ENCODE peak calls at places on chromosomes 3 and 15, in four cellular contexts. G is HepG2, K is K562, N is GM12878. B is an unnamed sample.

GRCh38 chr3:114624047-114624445 is 330.2 kb downstream of the TIGIT start:
- DNase-seq in G (peak), K (no peak), N (no peak), B (no peak)

GRCh38 chr3:186239321-186239720 is 122.7 kb downstream of the DGKG start:
- DNase-seq in G (no peak), K (no peak), N (no peak), B (no peak)

GRCh38 chr3:141370065-141370533 is 1.8 kb downstream of the ZBTB38 start:
- DNase-seq in G (peak), K (peak), N (peak), B (peak)

GRCh38 chr3:193869221-193870201 is 266.4 kb upstream of the HES1 start:
- DNase-seq in G (no peak), K (peak), N (no peak), B (no peak)

GRCh38 chr3:33211444-33211843 is 7.2 kb downstream of the SUSD5 start:
- DNase-seq in G (no peak), K (no peak), N (no peak), B (no peak)

GRCh38 chr3:89690649-89691048 is 583.2 kb downstream of the EPHA3 start:
- DNase-seq in G (no peak), K (no peak), N (no peak), B (no peak)

GRCh38 chr15:66679657-66680108 is 22.4 kb upstream of the SMAD6 start:
- DNase-seq in G (peak), K (peak), N (no peak), B (peak)

GRCh38 chr3:34268032-34268760 is 469.8 kb downstream of the PDCD6IP start:
- DNase-seq in G (no peak), K (peak), N (no peak), B (no peak)

GRCh38 chr15:38041576-38041975 is 107.1 kb downstream of the TMCO5A start:
- DNase-seq in G (no peak), K (no peak), N (no peak), B (no peak)

GRCh38 chr3:14416453-14416852 is 14.0 kb downstream of the SLC6A6 start:
- DNase-seq in G (no peak), K (no peak), N (no peak), B (no peak)

GRCh38 chr15:74626336-74626735 is 10.7 kb downstream of the CLK3 start:
- DNase-seq in G (no peak), K (no peak), N (no peak), B (no peak)

DNA sequence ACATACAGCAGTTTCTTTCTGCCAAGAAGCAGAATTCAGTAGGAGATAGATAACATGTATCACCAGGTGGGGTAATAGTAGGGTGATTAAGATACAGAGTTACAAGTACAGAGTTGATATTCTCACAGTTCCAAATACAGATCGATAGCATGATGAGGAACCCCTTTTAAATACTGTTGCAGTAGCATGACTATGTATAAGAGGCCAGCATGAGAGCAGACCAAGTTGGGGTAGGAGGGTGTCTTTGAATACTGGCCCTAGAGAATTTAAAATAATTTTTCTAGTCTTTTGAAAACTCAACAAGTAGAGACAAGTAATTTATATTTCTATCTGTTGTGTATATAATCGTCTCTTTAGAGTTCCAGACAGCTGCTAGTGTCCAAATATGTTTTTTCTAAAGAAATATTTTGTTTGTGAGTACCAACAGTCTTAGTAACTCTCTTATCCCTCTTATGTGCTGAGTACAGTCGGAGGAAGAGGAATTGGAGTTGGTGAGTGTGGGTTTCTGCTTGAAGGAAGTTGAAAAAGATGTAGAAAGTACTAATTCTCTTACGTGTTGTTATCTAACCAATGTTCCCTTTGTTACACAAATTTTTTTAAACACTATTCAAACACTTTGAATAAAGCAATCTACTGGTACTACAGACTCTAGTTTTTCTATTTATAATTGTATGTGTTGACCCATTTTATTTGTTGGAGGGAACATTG is 30.2 kb downstream of the LYSMD4 start:
- DNase-seq in G (no peak), K (no peak), N (no peak), B (no peak)
- TF ChIP-seq FOXK2 in G (no peak), K (no peak), N (no peak), B (no peak)

DNA sequence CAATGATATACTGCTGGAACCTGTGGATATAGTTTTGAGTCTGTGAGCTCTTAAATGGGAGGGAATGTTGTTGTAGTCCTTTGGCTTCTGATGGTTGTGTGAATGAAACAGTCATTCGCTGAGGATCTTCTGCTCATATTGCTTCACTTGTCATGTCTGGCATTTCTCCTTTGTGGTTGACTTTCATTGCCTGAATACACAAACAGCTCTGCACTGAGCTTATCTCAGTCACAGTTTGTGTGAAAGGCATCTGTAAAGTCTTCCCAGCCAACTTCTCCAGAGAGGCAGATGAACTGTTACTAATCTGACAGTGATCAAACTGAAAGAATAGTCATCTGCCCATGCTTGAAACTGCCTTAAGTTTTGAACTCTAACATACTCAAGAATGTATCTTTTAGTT is 59.8 kb downstream of the TMED3 start:
- DNase-seq in G (no peak), K (no peak), N (no peak), B (no peak)
- TF ChIP-seq FOXK2 in G (no peak), K (no peak), N (no peak), B (no peak)

GRCh38 chr15:90550919-90551318 is 21.2 kb downstream of the CRTC3 start:
- DNase-seq in G (no peak), K (no peak), N (no peak), B (no peak)
- TF ChIP-seq FOXK2 in G (no peak), K (no peak), N (no peak), B (no peak)

GRCh38 chr15:63186065-63186464 is 3.3 kb upstream of the RAB8B start:
- DNase-seq in G (peak), K (no peak), N (no peak), B (no peak)
- TF ChIP-seq FOXK2 in G (no peak), K (no peak), N (no peak), B (no peak)

DNA sequence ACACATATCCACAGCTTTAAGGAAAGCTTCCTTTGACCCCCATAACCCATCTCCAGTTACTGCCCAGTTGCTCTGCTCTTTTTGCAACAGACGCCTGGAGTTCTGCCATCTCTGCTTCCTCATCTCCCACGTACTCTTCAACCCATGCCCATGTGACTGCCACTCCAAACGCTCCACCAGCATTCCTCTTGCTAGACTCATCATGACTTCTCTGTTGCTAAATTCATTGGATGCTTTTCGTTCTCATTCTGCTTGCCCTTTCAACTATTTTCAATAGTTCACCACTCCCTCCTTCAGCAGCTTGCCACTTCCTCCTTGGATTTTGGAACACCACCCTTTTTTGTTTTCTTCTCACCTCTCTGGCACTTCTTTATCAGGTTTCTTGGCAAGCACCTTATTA is 2.7 kb upstream of the KNSTRN start:
- DNase-seq in G (peak), K (no peak), N (no peak), B (no peak)
- TF ChIP-seq FOXK2 in G (no peak), K (no peak), N (no peak), B (no peak)

DNA sequence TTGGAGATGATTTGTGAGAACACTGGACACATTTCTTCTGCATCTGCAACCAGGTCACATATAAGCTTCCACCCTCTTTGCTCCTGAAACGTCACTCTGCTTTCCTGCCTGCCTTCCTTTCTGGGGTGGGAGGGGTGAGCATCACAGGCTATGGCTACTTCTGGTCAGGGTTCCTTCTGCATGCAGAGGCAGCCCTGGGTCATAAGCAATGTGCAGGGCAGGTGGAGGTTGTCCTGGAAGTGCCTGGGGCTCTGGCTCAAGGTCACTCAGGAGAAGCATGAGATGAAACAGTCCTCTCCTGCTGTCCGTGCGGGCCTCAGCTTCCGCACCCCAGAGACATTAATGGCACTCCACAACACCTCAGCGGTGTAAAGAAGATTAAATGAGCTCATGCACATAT is 15.1 kb downstream of the SLC6A20 start:
- DNase-seq in G (no peak), K (no peak), N (no peak), B (no peak)
- TF ChIP-seq FOXK2 in G (no peak), K (no peak), N (no peak), B (no peak)

GRCh38 chr3:50474717-50475116 is 28.7 kb downstream of the CACNA2D2 start:
- DNase-seq in G (no peak), K (no peak), N (no peak), B (no peak)
- TF ChIP-seq FOXK2 in G (no peak), K (no peak), N (no peak), B (no peak)

GRCh38 chr3:107208100-107208499 is 169.1 kb upstream of the CCDC54 start:
- DNase-seq in G (no peak), K (no peak), N (no peak), B (peak)

GRCh38 chr3:107205354-107205753 is 171.9 kb upstream of the CCDC54 start:
- DNase-seq in G (no peak), K (no peak), N (no peak), B (no peak)

GRCh38 chr3:107204121-107204520 is 173.1 kb upstream of the CCDC54 start:
- DNase-seq in G (no peak), K (no peak), N (no peak), B (no peak)

GRCh38 chr3:107206945-107207344 is 170.3 kb upstream of the CCDC54 start:
- DNase-seq in G (no peak), K (no peak), N (no peak), B (no peak)

GRCh38 chr3:107206141-107206540 is 171.1 kb upstream of the CCDC54 start:
- DNase-seq in G (peak), K (peak), N (no peak), B (peak)
- TF ChIP-seq FOXK2 in G (no peak), K (no peak), N (no peak), B (peak)

DNA sequence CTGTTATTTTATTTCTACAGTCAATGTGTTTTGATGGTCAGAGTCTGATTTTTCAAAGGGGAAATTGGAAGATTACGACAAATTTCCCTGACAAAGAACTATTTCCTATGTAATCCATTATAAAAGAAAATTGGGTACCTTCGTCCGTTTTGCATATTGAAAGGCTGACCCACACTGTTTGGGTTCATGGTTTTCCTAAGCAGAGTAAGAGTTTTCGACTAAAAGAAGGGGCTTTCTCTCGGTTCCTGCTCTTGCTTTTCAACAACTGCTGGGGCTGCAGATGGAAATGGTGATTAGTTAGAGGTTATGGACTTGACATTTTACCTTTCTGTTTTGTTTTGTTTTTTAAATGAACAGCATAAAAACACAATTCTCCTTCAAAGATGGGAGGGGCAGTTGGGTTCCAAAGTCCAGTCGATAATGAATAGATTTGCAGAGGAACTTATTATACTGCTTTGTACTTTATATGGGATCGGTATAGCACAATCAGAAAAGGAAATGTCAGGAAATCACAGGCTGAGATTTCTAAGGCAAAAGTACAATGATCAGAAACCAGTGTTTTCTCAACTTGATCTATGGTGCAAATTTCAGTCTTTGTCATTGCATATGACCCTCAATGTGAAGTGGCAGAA is 1.0 kb downstream of the KCNMB2 start:
- DNase-seq in G (no peak), K (no peak), N (no peak), B (no peak)
- TF ChIP-seq FOXK2 in G (no peak), K (no peak), N (no peak), B (no peak)